ENCODE peak calls at places on chromosomes 11 and 22, in four cellular contexts. Q, D, T and M are unnamed samples.

GRCh38 chr11:61923166-61924015 is 6.0 kb upstream of the RAB3IL1 start:
- DNase-seq in Q (no peak), D (no peak), T (no peak), M (no peak)

GRCh38 chr11:83480811-83481210 is 194.6 kb upstream of the CCDC90B start:
- DNase-seq in Q (no peak), D (no peak), T (no peak), M (no peak)

GRCh38 chr11:16902182-16902581 is 112.0 kb downstream of the PLEKHA7 start:
- DNase-seq in Q (no peak), D (no peak), T (no peak), M (no peak)

GRCh38 chr11:23336961-23337360 is 476.7 kb upstream of the CCDC179 start:
- DNase-seq in Q (no peak), D (no peak), T (no peak), M (no peak)

GRCh38 chr11:74325649-74326645 is 14.5 kb upstream of the P4HA3 start:
- DNase-seq in Q (peak; percentile 67), D (no peak), T (no peak), M (peak; percentile 53)

GRCh38 chr11:69114811-69115523 is 40.8 kb upstream of the SMIM38 start:
- DNase-seq in Q (peak; percentile 65), D (no peak), T (no peak), M (peak; percentile 60)

GRCh38 chr11:130480721-130481140 is 32.3 kb downstream of the ADAMTS15 start:
- DNase-seq in Q (no peak), D (no peak), T (no peak), M (no peak)

GRCh38 chr11:26806209-26806608 is 84.3 kb upstream of the SLC5A12 start:
- DNase-seq in Q (no peak), D (no peak), T (no peak), M (no peak)

GRCh38 chr11:82842019-82842418 is 58.2 kb downstream of the PRCP start:
- DNase-seq in Q (no peak), D (no peak), T (no peak), M (no peak)

GRCh38 chr11:117011541-117011908 is 86.7 kb downstream of the SIK3 start:
- DNase-seq in Q (no peak), D (no peak), T (no peak), M (no peak)

GRCh38 chr22:26671317-26672059 is 14.1 kb downstream of the MIAT start:
- DNase-seq in Q (no peak), D (peak; percentile 39), T (peak; percentile 68), M (peak; percentile 23)

GRCh38 chr22:29475550-29475949 is 4.5 kb upstream of the NEFH start:
- DNase-seq in Q (no peak), D (no peak), T (no peak), M (no peak)

GRCh38 chr22:49240472-49240871 is 587.2 kb downstream of the BRD1 start:
- DNase-seq in Q (no peak), D (no peak), T (no peak), M (peak; percentile 1)

GRCh38 chr11:62988281-62988680 is 3.5 kb upstream of the SLC22A6 start:
- DNase-seq in Q (no peak), D (no peak), T (no peak), M (no peak)

GRCh38 chr11:44404736-44405395 is 94.9 kb upstream of the ALX4 start:
- DNase-seq in Q (no peak), D (no peak), T (no peak), M (no peak)